ENCODE peak calls at places on chromosomes 16 and 17, in six cellular contexts. E, W, F, K, I and Q are unnamed samples.

GRCh38 chr16:22318690-22319358 is 21.6 kb downstream of the POLR3E start:
- DNase-seq in E (peak; percentile 45), K (peak; percentile 54), I (peak; percentile 27), W (peak; percentile 90), F (no peak), Q (no peak)

GRCh38 chr17:50165066-50165465 is 739 bp upstream of the SGCA start:
- DNase-seq in W (no peak), K (no peak), I (no peak), E (no peak), F (no peak), Q (no peak)

GRCh38 chr17:39231587-39232551 is 6.1 kb upstream of the STAC2 start:
- DNase-seq in W (peak; percentile 89), K (peak; percentile 86), I (no peak), E (no peak), F (no peak), Q (no peak)

GRCh38 chr17:47694818-47695663 is 1.1 kb downstream of the TBKBP1 start:
- DNase-seq in I (peak; percentile 69), E (no peak), W (peak; percentile 77), F (no peak), K (peak; percentile 84), Q (no peak)

GRCh38 chr16:56370185-56370584 is 55.2 kb downstream of the AMFR start:
- DNase-seq in I (no peak), W (no peak), K (peak; percentile 63), F (no peak), E (no peak), Q (no peak)

GRCh38 chr17:29615048-29615385 is 7.7 kb downstream of the CORO6 start:
- DNase-seq in W (no peak), K (peak; percentile 36), F (no peak), I (no peak), E (no peak), Q (no peak)

GRCh38 chr16:56608876-56609462 is 585 bp downstream of the MT2A start:
- DNase-seq in K (peak; percentile 43), I (no peak), W (no peak), E (no peak), F (no peak), Q (no peak)

GRCh38 chr17:50853015-50853615 is 13.0 kb downstream of the TOB1 start:
- DNase-seq in F (no peak), K (no peak), I (no peak), E (peak; percentile 74), W (no peak), Q (no peak)

GRCh38 chr16:57734925-57735754 is 430 bp upstream of the KATNB1 start:
- DNase-seq in F (peak; percentile 100), I (peak; percentile 100), E (peak; percentile 100), W (peak; percentile 98), K (peak; percentile 98), Q (peak; percentile 99)

GRCh38 chr17:8029121-8029520 is 9.7 kb upstream of the ALOX15B start:
- DNase-seq in I (no peak), E (no peak), F (no peak), W (no peak), K (no peak), Q (no peak)

GRCh38 chr16:81480856-81481821 is 36.5 kb downstream of the CMIP start:
- DNase-seq in K (peak; percentile 79), W (no peak), F (no peak), I (no peak), E (peak; percentile 94), Q (peak; percentile 97)

GRCh38 chr17:22278302-22279275 is 586.3 kb downstream of the KCNJ18 start:
- DNase-seq in E (no peak), F (no peak), I (no peak), W (no peak), K (no peak), Q (no peak)

GRCh38 chr16:15792563-15792971 is 64.3 kb downstream of the MYH11 start:
- DNase-seq in W (no peak), F (no peak), E (no peak), I (no peak), K (no peak), Q (no peak)

GRCh38 chr17:9472094-9472493 is 103.5 kb downstream of the STX8 start:
- DNase-seq in E (no peak), I (no peak), K (no peak), W (no peak), F (no peak), Q (no peak)

GRCh38 chr17:57360266-57360665 is 103.9 kb downstream of the MSI2 start:
- DNase-seq in W (no peak), I (no peak), F (no peak), E (no peak), K (no peak), Q (no peak)

GRCh38 chr16:64012166-64012565 is 1109.7 kb downstream of the CDH11 start:
- DNase-seq in K (no peak), W (no peak), E (no peak), I (no peak), F (no peak), Q (no peak)

GRCh38 chr16:2497641-2498040 is 16.1 kb upstream of the ATP6V0C start:
- DNase-seq in E (no peak), K (no peak), W (no peak), F (no peak), I (no peak), Q (no peak)

GRCh38 chr17:58365185-58365979 is 13.4 kb upstream of the SUPT4H1 start:
- DNase-seq in E (peak; percentile 45), F (no peak), K (no peak), I (no peak), W (no peak), Q (no peak)

GRCh38 chr17:40341808-40342574 is 22.5 kb downstream of the GJD3 start:
- DNase-seq in E (peak; percentile 64), I (no peak), W (peak; percentile 88), F (no peak), K (peak; percentile 93), Q (no peak)

GRCh38 chr16:50631249-50631984 is 49.7 kb downstream of the SNX20 start:
- DNase-seq in W (no peak), I (no peak), K (no peak), E (no peak), F (no peak), Q (no peak)

GRCh38 chr16:58020628-58021521 is 4.7 kb upstream of the MMP15 start:
- DNase-seq in E (peak; percentile 50), I (peak; percentile 47), K (peak; percentile 70), F (no peak), W (peak; percentile 86), Q (no peak)

GRCh38 chr17:6752068-6752909 is 3.6 kb upstream of the XAF1 start:
- DNase-seq in W (no peak), E (peak; percentile 81), F (no peak), K (no peak), I (no peak), Q (no peak)

GRCh38 chr17:45427181-45427835 is 5.4 kb downstream of the ARHGAP27 start:
- DNase-seq in W (no peak), F (no peak), K (peak; percentile 23), E (no peak), I (no peak), Q (no peak)

GRCh38 chr17:45428050-45428953 is 4.4 kb downstream of the ARHGAP27 start:
- DNase-seq in I (peak; percentile 87), W (peak; percentile 96), E (peak; percentile 67), K (peak; percentile 94), F (peak; percentile 57), Q (no peak)

GRCh38 chr17:45425125-45425983 is 7.3 kb downstream of the ARHGAP27 start:
- DNase-seq in F (peak; percentile 98), E (peak; percentile 99), I (peak; percentile 99), K (peak; percentile 68), W (peak; percentile 82), Q (no peak)

GRCh38 chr17:45425984-45426413 is 6.7 kb downstream of the ARHGAP27 start:
- DNase-seq in K (no peak), W (no peak), E (no peak), F (no peak), I (no peak), Q (no peak)

GRCh38 chr17:45426561-45426960 is 6.1 kb downstream of the ARHGAP27 start:
- DNase-seq in F (no peak), I (no peak), W (no peak), K (no peak), E (no peak), Q (no peak)
- TF ChIP-seq JUND in F (no peak), I (no peak), W (no peak), K (no peak), E (no peak), Q (no peak)

DNA sequence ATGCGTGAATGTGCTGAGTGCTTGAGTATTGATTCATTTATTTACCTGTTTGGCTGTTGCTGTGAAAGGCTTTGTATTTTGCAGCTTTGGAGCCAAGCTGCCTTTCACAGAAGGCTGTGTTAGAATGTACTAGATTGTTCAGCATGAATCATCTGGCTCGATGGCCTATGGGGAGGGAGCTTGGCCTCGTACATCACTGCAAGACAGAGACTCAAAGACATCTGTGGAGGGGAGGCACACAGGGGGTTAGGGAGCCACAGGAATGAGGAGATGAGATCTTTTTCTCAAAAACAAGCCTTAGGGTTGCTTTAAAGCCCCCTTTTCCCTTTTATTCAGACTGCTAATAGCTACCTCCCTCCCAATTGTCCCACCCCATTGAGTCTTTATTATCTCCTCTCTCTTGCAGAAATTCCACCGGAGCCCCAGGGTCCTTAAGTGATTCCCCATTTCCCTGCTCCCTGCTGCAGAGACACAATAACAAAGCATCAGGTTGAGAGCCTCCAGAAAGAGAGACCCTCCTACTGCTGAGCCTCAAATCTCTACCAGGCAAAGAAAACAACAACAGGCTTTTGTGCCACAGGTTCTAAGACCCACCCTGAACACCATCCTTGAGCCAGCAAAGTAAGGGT is 307.2 kb downstream of the ABCC12 start:
- DNase-seq in E (no peak), W (peak; percentile 45), K (no peak), F (no peak), I (peak; percentile 13), Q (no peak)
- TF ChIP-seq JUND in E (no peak), W (no peak), K (no peak), F (no peak), I (no peak), Q (no peak)

DNA sequence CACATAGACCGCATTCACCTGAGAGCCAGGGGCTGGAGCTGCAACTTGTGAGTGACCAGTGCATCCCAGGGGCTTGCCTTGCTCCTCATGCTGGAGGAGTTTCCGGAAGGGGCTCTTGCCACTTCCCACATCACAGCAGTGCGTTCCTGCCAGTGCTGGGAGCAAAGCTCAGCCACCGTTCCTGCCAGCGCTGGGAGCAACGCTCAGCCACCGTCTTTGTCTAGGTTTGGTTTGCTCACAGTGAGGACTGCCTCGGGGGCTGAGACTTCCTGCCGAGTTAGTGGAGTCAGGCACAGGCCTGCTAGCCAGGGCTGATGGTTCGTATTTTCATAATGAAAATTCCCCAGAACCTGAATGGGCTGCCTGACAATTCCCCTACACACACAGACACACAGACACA is 5.4 kb upstream of the CHRNE start:
- DNase-seq in K (peak; percentile 45), W (no peak), I (peak; percentile 59), F (no peak), E (peak; percentile 77), Q (no peak)
- TF ChIP-seq JUND in K (no peak), W (no peak), I (no peak), F (no peak), E (peak; percentile 1), Q (no peak)

GRCh38 chr17:19943599-19943998 is 34.0 kb downstream of the AKAP10 start:
- DNase-seq in E (no peak), F (no peak), I (peak; percentile 94), W (no peak), K (no peak), Q (no peak)

GRCh38 chr17:19939993-19940721 is 37.5 kb downstream of the AKAP10 start:
- DNase-seq in K (no peak), W (no peak), I (peak; percentile 77), E (no peak), F (no peak), Q (no peak)

GRCh38 chr17:19940722-19941464 is 36.7 kb downstream of the AKAP10 start:
- DNase-seq in K (no peak), F (no peak), E (peak; percentile 40), I (peak; percentile 80), W (no peak), Q (no peak)

GRCh38 chr17:19945009-19945650 is 32.5 kb downstream of the AKAP10 start:
- DNase-seq in W (no peak), E (no peak), I (no peak), K (no peak), F (no peak), Q (no peak)

GRCh38 chr17:19943026-19943425 is 34.6 kb downstream of the AKAP10 start:
- DNase-seq in W (no peak), E (no peak), I (no peak), K (no peak), F (no peak), Q (no peak)
- TF ChIP-seq JUND in W (no peak), E (no peak), I (no peak), K (no peak), F (no peak), Q (no peak)